ENCODE peak calls at places on chromosome 18, in four cellular contexts. P is T-cell, T is neural progenitor cell, E is amygdala. O is an unnamed sample.
A peak's percentile ranks its signal among the peaks of the same experiment; 100 is the strongest.

GRCh38 chr18:44733069-44733753 is 52.5 kb downstream of the SETBP1 start:
- DNase-seq in E (no peak), T (no peak), P (no peak), O (peak; percentile 66)

GRCh38 chr18:39513187-39513586 is 1947.6 kb upstream of the CELF4 start:
- DNase-seq in E (no peak), P (no peak), T (no peak), O (no peak)

GRCh38 chr18:7567487-7568425 is 640 bp downstream of the PTPRM start:
- DNase-seq in E (peak; percentile 51), P (no peak), T (peak; percentile 86), O (no peak)

GRCh38 chr18:42937434-42937833 is 178.1 kb downstream of the RIT2 start:
- DNase-seq in E (no peak), T (no peak), P (no peak), O (no peak)

GRCh38 chr18:66795011-66795410 is 191.1 kb upstream of the CDH19 start:
- DNase-seq in E (no peak), P (no peak), T (no peak), O (no peak)

GRCh38 chr18:5625076-5625475 is 81.3 kb upstream of the EPB41L3 start:
- DNase-seq in P (no peak), T (peak; percentile 28), E (no peak), O (no peak)

GRCh38 chr18:8479826-8480225 is 129.4 kb upstream of the RAB12 start:
- DNase-seq in E (no peak), T (no peak), P (no peak), O (no peak)

GRCh38 chr18:50428531-50429206 is 53.8 kb downstream of the SKA1 start:
- DNase-seq in T (no peak), P (no peak), E (no peak), O (no peak)

GRCh38 chr18:75638223-75638596 is 210.7 kb upstream of the SMIM21 start:
- DNase-seq in E (no peak), T (no peak), P (no peak), O (no peak)

GRCh38 chr18:62420513-62421209 is 95.6 kb downstream of the TNFRSF11A start:
- DNase-seq in T (no peak), E (no peak), P (peak; percentile 60), O (peak; percentile 81)

GRCh38 chr18:58784601-58785137 is 80.0 kb upstream of the ZNF532 start:
- DNase-seq in P (no peak), E (peak; percentile 16), T (peak; percentile 53), O (no peak)